ENCODE peak calls at places on chromosome X, in six cellular contexts. U is HCT116; L is tibial nerve; Q is adipocyte; B is CD8-positive, alpha-beta T cell; J is gastrocnemius medialis. M is an unnamed sample. For H3K4me1 and H3K36me3, the result is how much of the 10 kb centered on the place peaks cover.

GRCh38 chrX:134990475-134991473 is at the start of gene SMIM10:
- DNase-seq in U (no peak), L (peak), Q (peak), B (no peak), J (peak), M (peak)

GRCh38 chrX:23953908-23954269 is 46.1 kb downstream of the CXorf58 start:
- DNase-seq in U (no peak), L (no peak), Q (no peak), B (no peak), J (no peak), M (no peak)

GRCh38 chrX:111407948-111408347 is 4.0 kb downstream of the DCX start:
- DNase-seq in U (no peak), L (no peak), Q (no peak), B (no peak), J (no peak), M (no peak)

GRCh38 chrX:72105436-72105835 is 26.3 kb downstream of the RTL5 start:
- DNase-seq in U (no peak), L (no peak), Q (no peak), B (peak), J (no peak), M (no peak)

GRCh38 chrX:136130931-136131843 is 16.1 kb upstream of the FHL1 start:
- DNase-seq in U (peak), L (no peak), Q (peak), B (no peak), J (no peak), M (no peak)

GRCh38 chrX:82412851-82413250 is 1095.2 kb upstream of the POU3F4 start:
- DNase-seq in U (peak), L (no peak), Q (no peak), B (no peak), J (no peak), M (no peak)

GRCh38 chrX:21747523-21747922 is 10.4 kb downstream of the SMPX start:
- DNase-seq in U (no peak), L (no peak), Q (no peak), B (no peak), J (no peak), M (no peak)

GRCh38 chrX:57528670-57529255 is 63.0 kb upstream of the ZXDB start:
- DNase-seq in U (no peak), L (no peak), Q (no peak), B (no peak), J (no peak), M (no peak)

GRCh38 chrX:41293269-41293668 is 40.7 kb upstream of the DDX3X start:
- DNase-seq in U (peak), L (no peak), Q (no peak), B (no peak), J (no peak), M (no peak)

GRCh38 chrX:150868625-150869024 is 29.8 kb downstream of the CD99L2 start:
- DNase-seq in U (no peak), L (no peak), Q (peak), B (no peak), J (no peak), M (no peak)

GRCh38 chrX:51891821-51892551 is 1.4 kb upstream of the MAGED1 start:
- DNase-seq in U (no peak), L (peak), Q (peak), B (no peak), J (peak), M (peak)

GRCh38 chrX:19682712-19683331 is 167.5 kb upstream of the MAP3K15 start:
- DNase-seq in U (no peak), L (peak), Q (peak), B (peak), J (peak), M (peak)
- H3K4me1 ChIP-seq in U (under half), L (under half), Q (under half), B (under half), J (under half), M (under half)

DNA sequence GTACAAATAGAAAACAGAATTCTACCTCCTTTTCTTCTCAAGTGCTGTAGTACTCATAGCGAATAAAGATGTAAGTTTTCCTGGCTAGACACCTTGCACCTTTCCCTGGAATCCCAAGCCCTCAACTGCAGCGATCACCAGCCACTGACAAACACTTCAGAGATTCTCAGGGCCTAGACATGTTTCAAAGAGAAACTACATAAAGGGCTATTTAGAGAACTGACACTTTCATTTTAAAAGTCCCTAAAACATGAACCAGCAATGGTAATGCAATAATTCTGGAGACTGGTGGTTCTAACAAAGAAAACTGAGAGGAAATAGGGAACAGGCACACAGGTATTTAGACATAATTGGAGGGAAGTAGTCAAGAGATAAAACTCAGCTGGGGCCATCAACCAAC is 35.7 kb downstream of the FANCB start:
- DNase-seq in U (no peak), L (no peak), Q (no peak), B (no peak), J (no peak), M (no peak)
- H3K36me3 ChIP-seq in U (under half), L (under half), Q (under half), B (under half), J (under half), M (under half)

GRCh38 chrX:7111518-7111917 is 36.0 kb upstream of the STS start:
- DNase-seq in U (no peak), L (no peak), Q (no peak), B (no peak), J (no peak), M (no peak)

GRCh38 chrX:7110821-7111276 is 36.7 kb upstream of the STS start:
- DNase-seq in U (no peak), L (no peak), Q (no peak), B (no peak), J (no peak), M (no peak)

GRCh38 chrX:7109838-7110793 is 37.4 kb upstream of the STS start:
- DNase-seq in U (no peak), L (no peak), Q (no peak), B (no peak), J (no peak), M (no peak)

GRCh38 chrX:7108995-7109634 is 38.4 kb upstream of the STS start:
- DNase-seq in U (no peak), L (no peak), Q (no peak), B (no peak), J (no peak), M (no peak)

DNA sequence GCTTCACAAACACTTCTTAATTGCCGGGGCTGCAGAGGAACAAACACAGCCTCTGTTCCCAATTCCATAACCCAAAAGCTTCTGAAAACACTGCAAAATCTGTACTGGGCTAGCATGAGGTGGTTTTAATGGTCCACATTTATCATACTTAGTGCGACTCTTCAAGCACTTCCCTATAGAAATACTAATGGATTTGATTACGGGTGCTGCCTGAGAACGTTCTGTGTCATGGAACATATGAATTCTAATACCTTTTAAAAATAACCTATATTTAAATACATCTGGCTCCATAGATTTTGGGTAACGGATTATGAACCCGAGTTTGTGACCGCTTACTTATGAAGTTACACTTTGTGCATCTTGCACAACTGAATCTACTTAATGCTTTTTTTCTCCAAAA is 35.4 kb upstream of the STS start:
- DNase-seq in U (no peak), L (no peak), Q (no peak), B (no peak), J (no peak), M (no peak)
- H3K4me1 ChIP-seq in U (under half), L (under half), Q (under half), B (under half), J (under half), M (under half)

GRCh38 chrX:48576108-48576507 is 1.8 kb downstream of the RBM3 start:
- DNase-seq in U (no peak), L (no peak), Q (no peak), B (no peak), J (no peak), M (no peak)
- H3K36me3 ChIP-seq in U (under half), L (under half), Q (under half), B (under half), J (under half), M (under half)

DNA sequence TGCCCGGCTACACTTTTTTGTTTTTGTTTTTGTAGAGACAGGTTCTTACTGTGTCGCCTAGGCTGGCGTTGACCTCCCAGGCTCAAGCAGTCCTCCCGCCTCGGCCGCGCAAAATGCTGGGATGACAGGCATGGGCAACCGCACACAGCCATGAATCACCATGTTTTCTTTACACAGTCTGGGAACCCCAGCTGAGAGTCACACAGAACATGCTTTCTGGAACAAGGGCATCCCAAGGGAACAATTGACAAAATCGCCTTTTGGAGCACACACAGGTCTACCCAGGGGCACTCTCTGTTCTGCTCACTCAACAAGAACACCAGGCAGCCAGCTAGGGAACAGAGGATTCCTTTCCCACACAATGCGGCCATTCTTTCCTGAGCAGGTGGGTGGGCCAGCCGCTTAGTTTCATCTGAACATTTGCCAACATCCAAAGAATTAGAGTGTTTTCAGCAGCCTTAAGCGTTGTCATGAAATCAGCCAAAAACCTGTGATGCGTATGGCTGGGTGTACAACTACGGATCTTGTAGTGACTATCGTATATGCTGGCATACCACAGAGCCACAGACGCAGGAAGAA is 15.7 kb downstream of the PRKX start:
- DNase-seq in U (no peak), L (peak), Q (peak), B (no peak), J (peak), M (peak)
- H3K4me1 ChIP-seq in U (under half), L (under half), Q (under half), B (under half), J (under half), M (under half)

GRCh38 chrX:142828129-142828528 is 197.6 kb upstream of the SPANXN4 start:
- DNase-seq in U (no peak), L (no peak), Q (no peak), B (no peak), J (no peak), M (no peak)
- H3K36me3 ChIP-seq in U (under half), L (under half), Q (under half), B (under half), J (under half), M (under half)

DNA sequence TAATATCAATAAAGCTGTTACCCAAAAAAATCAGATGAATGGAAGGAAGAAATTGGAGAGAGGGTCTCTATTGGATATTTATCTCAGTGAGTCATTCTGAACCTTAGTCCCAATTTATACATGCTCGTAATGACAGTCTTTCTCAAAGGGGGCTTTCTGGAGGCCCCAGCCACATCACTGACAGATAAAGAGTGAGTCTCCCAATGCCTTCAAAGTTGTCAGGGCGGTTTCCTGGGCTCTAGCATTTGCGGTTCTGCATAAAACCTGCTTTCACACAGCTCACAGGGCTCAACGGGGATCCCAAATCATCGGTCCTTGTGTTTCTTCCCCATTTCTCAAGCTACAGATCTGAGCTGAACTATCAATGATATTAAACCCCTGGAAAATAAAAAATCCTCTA is 17.3 kb downstream of the TCEANC start:
- DNase-seq in U (no peak), L (no peak), Q (no peak), B (no peak), J (no peak), M (no peak)
- H3K4me1 ChIP-seq in U (under half), L (under half), Q (under half), B (under half), J (under half), M (under half)

GRCh38 chrX:68133181-68133580 is 300.1 kb downstream of the OPHN1 start:
- DNase-seq in U (no peak), L (peak), Q (no peak), B (no peak), J (peak), M (no peak)
- H3K36me3 ChIP-seq in U (under half), L (under half), Q (under half), B (under half), J (under half), M (under half)

M was measured in right atrium auricular region.